ENCODE peak calls at places on chromosomes 5 and 9, in nine cellular contexts. D, V, U, N, Z, F, T, H and X are unnamed samples. For H3K4me1, the result is how much of the 10 kb centered on the place peaks cover.

GRCh38 chr9:104743377-104743985 is 4.0 kb upstream of the NIPSNAP3A start:
- DNase-seq in D (no peak), N (peak), V (no peak), F (peak), Z (peak), T (no peak), H (no peak), U (peak), X (peak)

GRCh38 chr5:123844873-123845272 is 332.9 kb downstream of the CSNK1G3 start:
- DNase-seq in N (no peak), F (no peak), H (no peak), Z (no peak), V (no peak), D (no peak), U (peak), T (no peak), X (no peak)

GRCh38 chr5:431711-432050 is 11.3 kb upstream of the EXOC3 start:
- DNase-seq in T (no peak), U (no peak), N (no peak), D (no peak), Z (no peak), F (no peak), V (no peak), H (no peak), X (no peak)

GRCh38 chr5:180313677-180314076 is 21.8 kb upstream of the MAPK9 start:
- DNase-seq in D (no peak), U (no peak), V (no peak), T (peak), H (peak), Z (peak), F (no peak), N (peak), X (no peak)

GRCh38 chr9:38278931-38279532 is 113.5 kb upstream of the ALDH1B1 start:
- DNase-seq in T (no peak), U (no peak), F (no peak), V (no peak), N (no peak), H (no peak), Z (no peak), D (peak), X (no peak)

GRCh38 chr5:122292357-122292756 is 19.7 kb upstream of the SNCAIP start:
- DNase-seq in H (no peak), F (no peak), V (no peak), U (peak), Z (no peak), N (no peak), D (no peak), T (no peak), X (no peak)

GRCh38 chr5:112729630-112730029 is 8.1 kb upstream of the APC start:
- DNase-seq in Z (no peak), U (no peak), D (no peak), H (no peak), F (no peak), V (no peak), N (no peak), T (no peak), X (no peak)

GRCh38 chr5:17992296-17992695 is 358.0 kb downstream of the TAF11L14 start:
- DNase-seq in F (no peak), T (no peak), N (no peak), H (no peak), Z (no peak), D (no peak), V (no peak), U (no peak), X (no peak)

GRCh38 chr5:67156976-67157583 is 39.5 kb downstream of the CD180 start:
- DNase-seq in T (no peak), Z (peak), U (peak), N (peak), V (peak), D (no peak), H (no peak), F (peak), X (no peak)

GRCh38 chr9:129632460-129632859 is 6.5 kb downstream of the NTMT1 start:
- DNase-seq in H (no peak), U (no peak), Z (no peak), F (no peak), V (no peak), D (no peak), T (no peak), N (no peak), X (no peak)

GRCh38 chr5:132462856-132463745 is 27.5 kb downstream of the IRF1 start:
- DNase-seq in U (no peak), Z (no peak), V (no peak), H (peak), N (no peak), F (no peak), D (no peak), T (no peak), X (no peak)

GRCh38 chr5:136810198-136810823 is 445.0 kb upstream of the TRPC7 start:
- DNase-seq in D (no peak), Z (no peak), U (peak), T (no peak), F (no peak), H (no peak), V (peak), N (no peak), X (no peak)

GRCh38 chr9:36833954-36834353 is 200.1 kb downstream of the PAX5 start:
- DNase-seq in N (no peak), D (no peak), V (no peak), Z (no peak), F (no peak), U (no peak), H (peak), T (no peak), X (peak)

GRCh38 chr5:42984307-42984706 is 55.8 kb downstream of the ANXA2R start:
- DNase-seq in D (no peak), H (no peak), N (no peak), F (no peak), T (no peak), U (no peak), V (no peak), Z (no peak), X (no peak)

GRCh38 chr9:129898205-129898604 is 62.9 kb downstream of the USP20 start:
- DNase-seq in T (peak), D (no peak), F (peak), Z (no peak), N (no peak), U (peak), V (no peak), H (peak), X (no peak)

GRCh38 chr5:133421394-133421793 is 190.9 kb downstream of the FSTL4 start:
- DNase-seq in V (no peak), H (no peak), Z (no peak), N (peak), U (peak), D (no peak), F (peak), T (no peak), X (no peak)

GRCh38 chr5:140181525-140181924 is 6.5 kb downstream of the CYSTM1 start:
- DNase-seq in N (no peak), Z (no peak), T (no peak), H (no peak), D (no peak), V (no peak), F (no peak), U (no peak), X (no peak)
- H3K4me1 ChIP-seq in N (under half), Z (under half), T (under half), H (half or more), D (under half), V (half or more), F (under half), U (under half), X (under half)

GRCh38 chr5:171311698-171312083 is 2.6 kb downstream of the TLX3 start:
- DNase-seq in H (peak), V (no peak), U (no peak), N (no peak), T (no peak), D (no peak), Z (no peak), F (no peak), X (no peak)

GRCh38 chr5:171312129-171312819 is 3.2 kb downstream of the TLX3 start:
- DNase-seq in N (no peak), U (no peak), D (no peak), Z (no peak), H (peak), T (no peak), F (no peak), V (no peak), X (no peak)

GRCh38 chr5:171309526-171310333 is 682 bp downstream of the TLX3 start:
- DNase-seq in Z (no peak), V (no peak), N (peak), H (peak), F (no peak), D (no peak), T (peak), U (no peak), X (no peak)

GRCh38 chr5:171310334-171310815 is 1.3 kb downstream of the TLX3 start:
- DNase-seq in F (no peak), D (no peak), Z (no peak), U (no peak), H (no peak), V (no peak), T (no peak), N (no peak), X (no peak)

GRCh38 chr5:171310816-171311697 is 2.0 kb downstream of the TLX3 start:
- DNase-seq in H (peak), F (no peak), U (peak), T (no peak), Z (no peak), N (no peak), V (no peak), D (no peak), X (no peak)
- H3K4me1 ChIP-seq in H (under half), F (under half), U (under half), T (under half), Z (under half), N (under half), V (under half), D (half or more), X (under half)

GRCh38 chr9:109923826-109924225 is 143.8 kb downstream of the PALM2AKAP2 start:
- DNase-seq in H (no peak), Z (no peak), V (no peak), U (no peak), T (no peak), F (no peak), N (no peak), D (no peak), X (no peak)

GRCh38 chr9:109923371-109923770 is 143.4 kb downstream of the PALM2AKAP2 start:
- DNase-seq in N (no peak), D (no peak), V (no peak), H (no peak), Z (no peak), F (no peak), T (no peak), U (peak), X (no peak)

GRCh38 chr9:109922617-109923260 is 142.7 kb downstream of the PALM2AKAP2 start:
- DNase-seq in Z (no peak), T (no peak), F (no peak), V (no peak), U (peak), N (no peak), D (no peak), H (no peak), X (no peak)

GRCh38 chr9:109926321-109926959 is 146.4 kb downstream of the PALM2AKAP2 start:
- DNase-seq in T (no peak), N (no peak), U (no peak), V (no peak), Z (no peak), H (no peak), D (no peak), F (no peak), X (no peak)

DNA sequence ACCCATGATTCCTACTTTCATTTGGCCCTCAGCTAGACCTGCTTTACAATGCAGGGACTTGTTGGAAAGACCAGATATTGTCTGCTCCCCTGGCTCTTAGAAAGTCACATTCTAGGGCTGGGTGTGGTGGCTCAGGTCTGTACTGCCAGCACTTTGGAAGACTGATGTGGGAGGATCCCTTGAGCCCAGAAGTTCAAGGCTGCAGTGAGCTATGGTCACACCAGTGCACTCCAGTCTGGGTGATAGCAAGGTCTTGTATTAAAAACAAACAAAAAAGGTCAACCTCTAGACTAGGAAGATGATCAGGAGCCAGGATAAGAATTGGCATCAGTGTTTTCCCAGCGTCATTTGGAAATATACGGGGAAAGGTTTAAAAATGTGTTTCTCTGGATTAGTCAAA is 145.8 kb downstream of the PALM2AKAP2 start:
- DNase-seq in N (no peak), V (no peak), F (no peak), D (no peak), T (no peak), H (no peak), U (no peak), Z (no peak), X (no peak)
- H3K4me1 ChIP-seq in N (under half), V (under half), F (under half), D (under half), T (under half), H (under half), U (under half), Z (under half), X (under half)

GRCh38 chr9:134402182-134402581 is 75.9 kb downstream of the RXRA start:
- DNase-seq in U (no peak), D (no peak), H (no peak), F (no peak), Z (no peak), V (no peak), T (no peak), N (no peak), X (no peak)
- H3K4me1 ChIP-seq in U (under half), D (half or more), H (half or more), F (under half), Z (half or more), V (half or more), T (under half), N (under half), X (under half)